ENCODE peak calls at places on chromosomes 1 and 21, in six cellular contexts. T is uterus, W is nephron progenitor cell, O is ovary, G is astrocyte of the spinal cord, R is mucosa of descending colon. P is an unnamed sample.

GRCh38 chr1:244022301-244022700 is 28.8 kb upstream of the ZBTB18 start:
- DNase-seq in R (no peak), O (no peak), G (no peak), W (no peak), T (no peak), P (no peak)

GRCh38 chr1:2097386-2098300 is 47.4 kb downstream of the PRKCZ start:
- DNase-seq in O (no peak), R (no peak), T (no peak), W (no peak), G (no peak), P (no peak)

GRCh38 chr1:29901618-29902017 is 665.3 kb downstream of the PTPRU start:
- DNase-seq in T (no peak), O (no peak), W (peak; percentile 20), R (no peak), G (no peak), P (no peak)

GRCh38 chr1:23169727-23170335 is 1.2 kb upstream of the LUZP1 start:
- DNase-seq in T (peak; percentile 69), G (peak; percentile 61), R (peak; percentile 59), O (peak; percentile 63), W (peak; percentile 23), P (peak; percentile 76)

GRCh38 chr21:31490471-31490870 is 146.4 kb upstream of the TIAM1 start:
- DNase-seq in R (no peak), T (no peak), G (no peak), W (no peak), O (no peak), P (no peak)

GRCh38 chr1:68359045-68359444 is 90.7 kb downstream of the RPE65 start:
- DNase-seq in O (no peak), T (no peak), R (no peak), G (no peak), W (no peak), P (no peak)

GRCh38 chr1:84143796-84144565 is at the start of gene PRKACB:
- DNase-seq in O (no peak), G (peak; percentile 56), R (no peak), W (no peak), T (no peak), P (no peak)

GRCh38 chr1:163060343-163061007 is 8.7 kb upstream of the RGS4 start:
- DNase-seq in O (no peak), T (no peak), G (no peak), W (no peak), R (no peak), P (no peak)

GRCh38 chr1:9198538-9199361 is 35.8 kb upstream of the H6PD start:
- DNase-seq in T (no peak), O (no peak), G (peak; percentile 50), R (no peak), W (peak; percentile 81), P (peak; percentile 84)

GRCh38 chr1:64745986-64746940 is 1.4 kb downstream of the RAVER2 start:
- DNase-seq in O (no peak), W (no peak), R (no peak), T (no peak), G (no peak), P (no peak)

GRCh38 chr1:154840557-154841176 is 29.4 kb downstream of the KCNN3 start:
- DNase-seq in W (peak; percentile 50), G (no peak), O (no peak), R (no peak), T (no peak), P (no peak)

GRCh38 chr1:215835951-215836350 is 268.8 kb downstream of the KCTD3 start:
- DNase-seq in T (no peak), R (no peak), W (no peak), G (peak; percentile 17), O (no peak), P (no peak)

GRCh38 chr1:234699795-234700665 is 90.1 kb upstream of the IRF2BP2 start:
- DNase-seq in G (peak; percentile 68), O (no peak), T (no peak), R (no peak), W (no peak), P (peak; percentile 69)

GRCh38 chr1:174364996-174365760 is 82.6 kb upstream of the GPR52 start:
- DNase-seq in O (no peak), T (no peak), W (no peak), G (no peak), R (no peak), P (no peak)

GRCh38 chr1:202742496-202742895 is 32.2 kb upstream of the SYT2 start:
- DNase-seq in W (no peak), R (no peak), O (no peak), G (no peak), T (no peak), P (no peak)

GRCh38 chr1:151840421-151840820 is 801 bp upstream of the C2CD4D start:
- DNase-seq in R (no peak), G (no peak), O (no peak), T (no peak), W (no peak), P (no peak)

GRCh38 chr1:40709100-40709801 is 17.7 kb downstream of the NFYC start:
- DNase-seq in W (peak; percentile 69), O (peak; percentile 57), T (peak; percentile 64), G (peak; percentile 98), R (peak; percentile 59), P (peak; percentile 60)

GRCh38 chr21:20424943-20425342 is 573.3 kb upstream of the NCAM2 start:
- DNase-seq in T (no peak), W (no peak), R (no peak), G (no peak), O (no peak), P (no peak)

GRCh38 chr1:43893020-43893419 is 40.6 kb upstream of the ARTN start:
- DNase-seq in R (no peak), G (no peak), T (no peak), O (no peak), W (no peak), P (no peak)

GRCh38 chr1:217369271-217369981 is 261.5 kb downstream of the GPATCH2 start:
- DNase-seq in O (no peak), T (no peak), R (no peak), G (no peak), W (no peak), P (no peak)

GRCh38 chr1:225573216-225573615 is 79.7 kb downstream of the ENAH start:
- DNase-seq in W (no peak), G (peak; percentile 14), T (no peak), O (no peak), R (no peak), P (no peak)

GRCh38 chr1:225578247-225578646 is 74.7 kb downstream of the ENAH start:
- DNase-seq in O (no peak), W (no peak), R (no peak), T (no peak), G (no peak), P (no peak)

GRCh38 chr1:225577243-225577642 is 75.7 kb downstream of the ENAH start:
- DNase-seq in T (no peak), O (no peak), W (no peak), R (no peak), G (no peak), P (no peak)

GRCh38 chr1:225567789-225568188 is 85.1 kb downstream of the ENAH start:
- DNase-seq in W (no peak), T (no peak), O (no peak), G (no peak), R (no peak), P (no peak)

GRCh38 chr1:225572422-225572821 is 80.5 kb downstream of the ENAH start:
- DNase-seq in G (peak; percentile 21), R (no peak), W (no peak), T (no peak), O (no peak), P (no peak)
- TF ChIP-seq CTCF in G (peak; percentile 35), R (no peak), W (no peak), T (no peak), O (no peak), P (no peak)

GRCh38 chr1:37718901-37719571 is 26.7 kb downstream of the CDCA8 start:
- DNase-seq in R (no peak), T (no peak), O (no peak), W (no peak), G (no peak), P (no peak)

GRCh38 chr1:37720231-37721130 is 28.2 kb downstream of the CDCA8 start:
- DNase-seq in W (no peak), O (no peak), R (no peak), G (no peak), T (no peak), P (no peak)

GRCh38 chr1:37721565-37721964 is 29.2 kb downstream of the CDCA8 start:
- DNase-seq in G (no peak), W (no peak), O (no peak), T (no peak), R (no peak), P (no peak)

GRCh38 chr1:37718181-37718900 is 26.0 kb downstream of the CDCA8 start:
- DNase-seq in T (no peak), G (no peak), W (no peak), O (no peak), R (no peak), P (peak; percentile 41)

DNA sequence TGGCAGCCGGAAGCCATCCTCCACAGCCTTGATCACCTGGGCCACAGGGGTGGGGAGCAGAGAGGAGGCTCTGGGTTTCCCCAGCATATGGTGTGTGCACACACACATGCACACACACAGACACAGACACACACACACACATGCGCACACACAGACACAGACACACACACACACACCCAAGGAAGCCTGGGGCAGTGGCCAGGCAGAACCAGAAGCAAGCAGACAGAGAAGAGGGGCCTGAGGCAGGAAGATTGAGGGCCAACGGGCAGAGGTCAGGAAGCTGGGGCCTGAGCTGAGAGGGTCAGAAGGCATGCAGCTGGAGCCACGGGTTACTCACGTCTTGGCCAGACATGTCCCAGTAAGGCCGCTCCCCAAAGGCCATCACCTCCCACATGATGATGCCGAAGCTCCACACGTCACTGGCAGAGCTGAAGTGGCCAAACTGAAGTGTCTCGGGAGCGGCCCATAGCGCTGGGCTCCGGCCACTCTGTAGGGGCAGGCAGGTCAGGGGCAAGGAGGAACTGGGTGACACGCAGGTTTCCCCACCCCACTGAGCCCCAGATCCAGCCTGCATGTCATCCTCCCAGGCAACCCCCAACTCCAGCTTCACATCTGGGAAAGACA is 27.4 kb downstream of the CDCA8 start:
- DNase-seq in W (no peak), O (no peak), T (no peak), R (no peak), G (no peak), P (no peak)
- TF ChIP-seq CTCF in W (no peak), O (no peak), T (no peak), R (no peak), G (no peak), P (no peak)

DNA sequence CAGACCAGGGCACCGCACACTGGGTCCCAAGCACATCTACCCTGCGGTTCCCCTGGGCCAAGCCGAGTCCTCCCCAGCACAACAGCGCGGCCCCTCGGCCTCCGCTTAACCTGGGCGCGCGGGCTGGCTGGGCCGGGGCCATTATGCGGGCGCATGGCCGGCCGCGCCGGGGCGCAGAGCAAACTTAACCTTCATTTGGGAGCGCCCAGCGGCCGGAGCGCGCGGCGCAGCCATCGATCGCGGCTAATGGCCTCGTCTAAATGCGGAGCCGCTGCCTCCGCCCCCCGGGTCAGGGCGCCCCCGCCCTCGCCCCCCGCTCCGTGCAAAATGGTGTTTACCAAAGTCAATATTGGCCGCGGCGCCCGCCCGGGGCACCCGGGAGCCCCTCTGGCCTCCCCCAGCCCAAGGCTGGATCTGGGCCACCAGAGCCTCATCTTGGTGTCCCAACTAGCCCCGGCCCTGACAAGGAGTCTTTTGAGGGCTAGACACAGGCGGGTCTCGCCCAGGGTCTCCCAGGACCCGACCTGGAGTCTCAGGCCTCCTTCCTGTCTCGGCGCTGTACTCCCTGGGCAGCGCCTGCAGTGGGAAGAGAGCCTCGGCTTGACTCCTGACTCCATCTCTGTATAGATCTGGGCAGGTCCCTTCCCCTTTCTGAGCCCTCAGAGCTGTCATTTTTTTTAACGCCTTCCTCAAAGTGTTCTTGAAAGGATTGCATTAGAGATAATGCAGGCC is 272.0 kb downstream of the TRABD2B start:
- DNase-seq in G (no peak), R (peak; percentile 54), W (peak; percentile 77), O (no peak), T (no peak), P (peak; percentile 83)
- TF ChIP-seq CTCF in G (no peak), R (no peak), W (peak; percentile 48), O (no peak), T (no peak), P (peak; percentile 57)

GRCh38 chr1:16402742-16403141 is 34.5 kb downstream of the SPATA21 start:
- DNase-seq in O (no peak), T (no peak), R (no peak), G (no peak), W (no peak), P (no peak)
- TF ChIP-seq CTCF in O (no peak), T (no peak), R (no peak), G (no peak), W (no peak), P (no peak)

P was measured in glutamatergic neuron.